ENCODE peak calls at places on chromosomes 5 and 9, in eight cellular contexts. E is IMR-90, F is cardiac muscle cell, Q is osteocyte, T is T-helper 1 cell, B is midbrain, C is nephron progenitor cell, Y is NCI-H2107. U is an unnamed sample.
A peak's percentile ranks its signal among the peaks of the same experiment; 100 is the strongest.

GRCh38 chr9:94867281-94867841 is 140.9 kb downstream of the AOPEP start:
- DNase-seq in E (peak; percentile 91), F (peak; percentile 89), Q (no peak), T (no peak), B (no peak), C (peak; percentile 38), Y (no peak), U (peak; percentile 83)

GRCh38 chr9:126205260-126205659 is 121.4 kb upstream of the MVB12B start:
- DNase-seq in E (no peak), F (no peak), Q (no peak), T (no peak), B (no peak), C (no peak), Y (no peak), U (peak; percentile 2)

GRCh38 chr5:16489322-16489791 is 23.8 kb upstream of the ZNF622 start:
- DNase-seq in E (peak; percentile 64), F (peak; percentile 62), Q (no peak), T (no peak), B (peak; percentile 84), C (no peak), Y (no peak), U (peak; percentile 42)

GRCh38 chr5:107388111-107388861 is 282.5 kb downstream of the EFNA5 start:
- DNase-seq in E (peak; percentile 83), F (peak; percentile 82), Q (no peak), T (peak; percentile 45), B (no peak), C (no peak), Y (no peak), U (peak; percentile 75)

GRCh38 chr5:153159611-153160010 is 330.9 kb upstream of the GRIA1 start:
- DNase-seq in E (no peak), F (peak; percentile 11), Q (no peak), T (no peak), B (no peak), C (no peak), Y (no peak), U (peak; percentile 14)

GRCh38 chr5:40716590-40716989 is 36.9 kb downstream of the PTGER4 start:
- DNase-seq in E (no peak), F (no peak), Q (no peak), T (no peak), B (no peak), C (no peak), Y (no peak), U (no peak)

GRCh38 chr5:42513246-42513645 is 90.0 kb downstream of the GHR start:
- DNase-seq in E (no peak), F (no peak), Q (no peak), T (no peak), B (no peak), C (no peak), Y (no peak), U (no peak)

GRCh38 chr9:4011062-4011461 is 288.8 kb downstream of the GLIS3 start:
- DNase-seq in E (no peak), F (no peak), Q (no peak), T (no peak), B (no peak), C (no peak), Y (no peak), U (no peak)

GRCh38 chr9:12916037-12916436 is 141.2 kb downstream of the LURAP1L start:
- DNase-seq in E (peak; percentile 19), F (peak; percentile 78), Q (no peak), T (no peak), B (peak; percentile 82), C (no peak), Y (no peak), U (peak; percentile 25)

GRCh38 chr5:56594821-56595220 is 220.5 kb upstream of the MAP3K1 start:
- DNase-seq in E (no peak), F (no peak), Q (no peak), T (no peak), B (no peak), C (no peak), Y (no peak), U (peak; percentile 28)

GRCh38 chr9:107739601-107740082 is 250.1 kb upstream of the KLF4 start:
- DNase-seq in E (peak; percentile 15), F (peak; percentile 86), Q (no peak), T (no peak), B (peak; percentile 76), C (peak; percentile 14), Y (no peak), U (peak; percentile 83)

GRCh38 chr9:3497857-3498256 is 27.9 kb downstream of the RFX3 start:
- DNase-seq in E (no peak), F (no peak), Q (no peak), T (no peak), B (no peak), C (no peak), Y (no peak), U (no peak)

GRCh38 chr9:119961774-119962408 is 592.7 kb upstream of the BRINP1 start:
- DNase-seq in E (peak; percentile 29), F (peak; percentile 58), Q (no peak), T (no peak), B (no peak), C (peak; percentile 75), Y (no peak), U (peak; percentile 57)